ENCODE peak calls at places on chromosomes 11 and 22, in eight cellular contexts. I is A549, Z is heart right ventricle, W is HFF-Myc, M is astrocyte of the spinal cord, G is endothelial cell, A is lung, T is prostate gland. B is an unnamed sample.

GRCh38 chr11:61783717-61784505 is 8.5 kb downstream of the TMEM258 start:
- DNase-seq in Z (no peak), A (no peak), G (no peak), M (peak; percentile 84), I (no peak), T (no peak), W (peak; percentile 14), B (no peak)

GRCh38 chr22:30041475-30041874 is 38.8 kb upstream of the HORMAD2 start:
- DNase-seq in Z (no peak), M (no peak), G (no peak), A (no peak), I (no peak), W (no peak), T (no peak), B (no peak)

GRCh38 chr11:114011443-114011842 is 36.5 kb downstream of the HTR3A start:
- DNase-seq in A (no peak), Z (no peak), G (no peak), T (no peak), W (no peak), I (no peak), M (no peak), B (no peak)

GRCh38 chr11:33507356-33507755 is 193.3 kb downstream of the C11orf91 start:
- DNase-seq in W (no peak), I (no peak), T (no peak), A (no peak), M (no peak), G (no peak), Z (no peak), B (no peak)

GRCh38 chr22:29308791-29309262 is 2.4 kb downstream of the GAS2L1 start:
- DNase-seq in M (peak; percentile 83), A (no peak), T (no peak), I (no peak), G (no peak), Z (no peak), W (no peak), B (peak; percentile 33)

GRCh38 chr22:27181537-27181936 is 524.1 kb downstream of the MIAT start:
- DNase-seq in I (no peak), G (no peak), Z (no peak), A (no peak), M (no peak), T (no peak), W (no peak), B (no peak)

GRCh38 chr22:22684605-22685561 is 40.5 kb downstream of the GGTLC2 start:
- DNase-seq in M (peak; percentile 42), W (no peak), I (no peak), G (peak; percentile 57), Z (no peak), T (no peak), A (no peak), B (peak; percentile 59)

GRCh38 chr11:32045456-32045855 is 45.4 kb upstream of the RCN1 start:
- DNase-seq in W (no peak), G (no peak), M (no peak), Z (no peak), I (no peak), T (no peak), A (no peak), B (no peak)

GRCh38 chr11:61695917-61696316 is 15.7 kb downstream of the DAGLA start:
- DNase-seq in Z (peak; percentile 82), W (peak; percentile 49), G (no peak), I (peak; percentile 83), T (peak; percentile 83), A (peak; percentile 69), M (peak; percentile 55), B (peak; percentile 57)

GRCh38 chr11:115736146-115736545 is 231.9 kb upstream of the CADM1 start:
- DNase-seq in W (no peak), G (no peak), M (no peak), A (no peak), I (no peak), Z (no peak), T (no peak), B (no peak)

DNA sequence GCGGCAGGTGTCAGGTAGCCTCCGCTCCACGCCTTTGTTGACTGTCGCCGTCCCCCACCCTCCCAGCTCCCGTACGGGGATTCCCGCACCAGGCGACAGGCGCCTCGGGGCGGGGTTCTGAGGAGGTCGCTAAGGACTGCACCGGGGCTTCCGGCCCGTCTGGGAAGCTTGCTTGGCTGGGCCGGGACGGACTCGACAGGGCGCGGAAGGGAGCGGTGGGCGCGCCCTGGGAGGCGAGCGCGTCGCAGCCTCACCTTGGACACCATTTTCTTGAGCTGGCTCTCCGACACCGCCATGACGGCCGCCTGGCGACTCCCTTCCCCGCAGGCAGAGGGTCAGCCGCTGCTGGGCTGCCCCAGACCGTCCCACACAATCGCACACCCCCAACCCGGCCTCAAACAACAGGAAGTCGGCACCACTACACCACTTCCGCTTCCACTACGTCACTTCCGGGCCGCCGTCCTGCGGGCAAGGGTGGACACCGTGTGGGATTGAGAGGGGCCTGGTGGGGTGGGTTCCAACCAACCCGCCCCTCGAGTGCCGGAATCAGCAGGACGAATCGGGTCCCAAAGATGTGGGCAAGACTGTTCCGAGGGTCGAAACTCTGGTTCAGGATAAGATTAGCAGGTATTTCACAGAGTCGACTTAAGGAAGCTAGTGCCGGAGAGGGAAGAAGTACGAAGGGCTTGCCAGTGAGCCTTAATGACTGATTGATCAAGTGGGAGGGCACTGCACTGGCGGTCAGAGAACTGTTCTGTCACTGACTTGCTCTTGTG is at the start of gene TSG101:
- DNase-seq in G (peak; percentile 96), I (peak; percentile 93), T (peak; percentile 91), A (peak; percentile 97), Z (peak; percentile 95), M (peak; percentile 93), W (peak; percentile 79), B (peak; percentile 95)
- TF ChIP-seq CTCF in G (no peak), I (no peak), T (no peak), A (no peak), Z (no peak), M (no peak), W (no peak), B (no peak)

DNA sequence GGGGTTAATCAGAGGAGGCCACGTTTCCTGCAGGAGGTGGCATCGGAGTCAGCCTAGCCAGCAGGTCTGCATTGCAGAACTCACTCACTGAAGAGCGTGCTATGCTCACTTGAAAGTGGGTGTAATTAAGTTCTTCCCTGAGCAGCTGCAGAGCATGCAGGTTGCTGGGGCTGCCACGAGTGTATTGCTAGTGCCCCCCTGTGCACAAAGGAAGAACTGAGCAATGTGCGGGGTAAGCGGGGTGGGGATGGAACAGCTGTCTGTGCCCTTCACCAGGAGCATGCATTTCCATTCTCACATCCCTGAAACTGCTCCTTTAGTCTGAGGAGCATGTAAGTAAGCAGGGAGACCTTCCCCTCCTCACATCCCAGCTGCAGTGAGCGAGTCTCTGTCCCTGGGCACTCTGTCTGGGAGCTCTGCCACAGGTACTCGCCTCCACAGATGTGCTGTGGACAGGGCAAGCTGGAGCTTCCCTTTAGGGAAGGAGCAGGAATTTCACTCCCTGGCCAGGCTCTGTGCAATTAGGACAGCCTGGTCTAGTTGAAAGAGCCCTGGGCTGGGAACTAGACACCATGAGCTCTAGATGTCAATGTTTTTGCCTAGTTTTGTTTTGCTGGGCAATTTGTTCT is 1031.8 kb downstream of the NTM start:
- DNase-seq in I (no peak), Z (peak; percentile 17), A (no peak), W (no peak), G (peak; percentile 77), T (no peak), M (peak; percentile 62), B (peak; percentile 82)
- TF ChIP-seq CTCF in I (no peak), Z (peak; percentile 33), A (no peak), W (peak; percentile 21), G (peak; percentile 71), T (no peak), M (peak; percentile 66), B (peak; percentile 86)

GRCh38 chr11:102935514-102935913 is 20.0 kb downstream of the MMP13 start:
- DNase-seq in Z (no peak), M (no peak), T (no peak), I (no peak), G (no peak), W (no peak), A (no peak), B (no peak)
- TF ChIP-seq CTCF in Z (no peak), M (no peak), T (no peak), I (no peak), G (peak; percentile 42), W (peak; percentile 22), A (no peak), B (no peak)

DNA sequence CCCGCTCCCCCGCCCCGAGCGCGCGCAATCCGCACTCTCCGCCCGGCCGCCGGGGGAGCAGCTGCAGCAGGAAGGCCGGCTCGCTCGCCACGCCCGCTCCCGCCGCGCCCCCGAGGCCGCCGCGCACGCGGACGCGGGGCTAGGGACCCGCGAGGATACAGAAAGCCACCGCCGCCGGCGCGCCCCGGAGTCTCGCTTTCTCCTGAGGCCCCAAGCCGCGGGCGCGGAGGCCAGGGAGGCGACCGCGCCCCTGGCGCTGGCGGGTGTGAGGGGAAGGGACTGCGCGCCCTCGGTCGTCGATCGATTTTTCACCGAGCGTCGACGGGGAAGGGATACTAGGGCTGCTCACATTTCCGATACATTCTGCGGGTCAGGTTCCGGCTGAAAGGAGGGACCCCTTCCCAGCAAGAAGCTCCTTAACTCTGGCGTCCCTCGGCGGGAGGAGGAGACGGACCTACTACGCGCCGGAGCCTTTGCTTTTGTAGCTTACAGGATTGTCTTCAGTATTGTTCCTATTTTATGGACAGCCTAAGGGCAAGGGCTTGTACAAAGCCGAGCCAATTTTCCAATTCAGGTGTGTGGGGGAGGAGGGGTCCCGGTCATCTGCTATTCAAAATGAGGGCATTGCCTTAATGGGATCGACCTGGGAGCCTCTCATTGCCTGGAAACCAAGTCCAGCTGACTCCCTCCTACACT is 416 bp upstream of the GAB2 start:
- DNase-seq in T (peak; percentile 67), M (peak; percentile 72), W (no peak), A (peak; percentile 77), I (peak; percentile 64), G (peak; percentile 92), Z (peak; percentile 83), B (peak; percentile 87)
- TF ChIP-seq CTCF in T (no peak), M (no peak), W (no peak), A (no peak), I (no peak), G (no peak), Z (peak; percentile 11), B (no peak)

GRCh38 chr11:120078397-120078796 is 59.5 kb downstream of the TRIM29 start:
- DNase-seq in T (no peak), W (no peak), I (no peak), Z (no peak), G (no peak), A (no peak), M (no peak), B (no peak)

DNA sequence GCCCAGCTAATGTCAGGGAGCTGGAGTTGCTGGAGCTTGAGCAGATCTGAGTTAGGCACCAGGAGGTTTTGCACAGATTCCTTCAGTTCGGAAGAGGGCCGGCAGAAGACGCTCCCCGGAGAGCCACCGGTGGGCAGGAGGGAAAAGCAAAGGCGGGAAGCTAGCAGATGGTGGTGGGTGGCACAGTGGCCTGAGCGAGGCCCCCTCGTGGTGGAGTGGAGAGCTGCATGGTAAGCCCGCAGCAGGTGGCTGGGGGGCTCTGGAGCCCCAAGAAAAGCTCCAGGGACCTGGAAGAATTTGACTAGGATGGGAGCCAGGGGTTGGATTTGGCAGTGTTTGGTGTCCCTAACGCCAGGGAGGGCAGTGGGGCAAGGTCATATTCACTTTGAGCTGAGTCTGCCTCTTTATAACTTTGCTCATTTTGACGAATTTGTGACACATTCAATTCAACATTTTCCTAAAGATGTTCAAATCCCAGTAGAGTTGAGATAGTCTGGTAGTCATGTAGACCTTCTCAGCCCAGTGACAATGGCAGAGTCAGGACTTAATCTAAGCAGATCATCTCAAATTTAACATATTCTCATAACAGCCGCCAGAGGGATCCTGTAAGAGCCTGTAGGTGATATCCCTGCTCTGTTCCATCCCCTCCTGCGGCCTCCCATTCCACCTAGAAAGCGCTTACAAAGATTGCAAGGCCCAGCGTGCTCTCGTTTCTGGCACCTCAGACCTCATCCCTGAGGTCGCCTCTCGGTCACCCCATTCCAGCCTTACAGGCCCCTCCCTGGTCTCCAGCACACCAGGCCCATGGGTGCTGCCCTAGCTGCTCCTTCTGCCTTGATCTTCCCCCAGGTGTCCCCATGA is 57.9 kb downstream of the TRIM29 start:
- DNase-seq in M (no peak), G (peak; percentile 48), A (no peak), T (no peak), W (no peak), Z (no peak), I (no peak), B (no peak)
- TF ChIP-seq CTCF in M (peak; percentile 24), G (peak; percentile 77), A (no peak), T (peak; percentile 34), W (peak; percentile 41), Z (peak; percentile 39), I (no peak), B (peak; percentile 27)

B was measured in GM12865.